ENCODE peak calls at places on chromosomes 3 and 15, in nine cellular contexts. One of them, this sample, is unnamed.

GRCh38 chr3:115301364-115301860 is 154.3 kb upstream of the ZBTB20 start:
- DNase-seq in epithelial cell of esophagus: peak; percentile 8
- DNase-seq in endothelial cell of umbilical vein: no peak
- DNase-seq in AG09309: no peak
- DNase-seq in heart right ventricle: no peak
- DNase-seq in HFF-Myc: no peak
- DNase-seq in sigmoid colon: no peak
- DNase-seq in upper lobe of left lung: no peak
- DNase-seq in cardiac fibroblast: no peak
- DNase-seq in this sample: no peak

GRCh38 chr3:71495708-71496472 is 87.6 kb downstream of the FOXP1 start:
- DNase-seq in upper lobe of left lung: no peak
- DNase-seq in sigmoid colon: no peak
- DNase-seq in heart right ventricle: no peak
- DNase-seq in AG09309: peak; percentile 83
- DNase-seq in epithelial cell of esophagus: peak; percentile 94
- DNase-seq in cardiac fibroblast: peak; percentile 61
- DNase-seq in endothelial cell of umbilical vein: no peak
- DNase-seq in HFF-Myc: no peak
- DNase-seq in this sample: no peak

GRCh38 chr15:68271854-68272471 is 5.6 kb upstream of the FEM1B start:
- DNase-seq in AG09309: no peak
- DNase-seq in sigmoid colon: no peak
- DNase-seq in heart right ventricle: peak; percentile 17
- DNase-seq in HFF-Myc: no peak
- DNase-seq in epithelial cell of esophagus: peak; percentile 100
- DNase-seq in upper lobe of left lung: peak; percentile 32
- DNase-seq in cardiac fibroblast: peak; percentile 50
- DNase-seq in endothelial cell of umbilical vein: no peak
- DNase-seq in this sample: no peak

GRCh38 chr3:132641837-132642538 is 17.6 kb downstream of the ACAD11 start:
- DNase-seq in sigmoid colon: no peak
- DNase-seq in endothelial cell of umbilical vein: peak; percentile 72
- DNase-seq in upper lobe of left lung: no peak
- DNase-seq in cardiac fibroblast: peak; percentile 77
- DNase-seq in HFF-Myc: peak; percentile 42
- DNase-seq in epithelial cell of esophagus: peak; percentile 68
- DNase-seq in heart right ventricle: no peak
- DNase-seq in AG09309: no peak
- DNase-seq in this sample: no peak

GRCh38 chr15:48962662-48963523 is 826 bp downstream of the SHC4 start:
- DNase-seq in endothelial cell of umbilical vein: peak; percentile 39
- DNase-seq in HFF-Myc: no peak
- DNase-seq in epithelial cell of esophagus: peak; percentile 61
- DNase-seq in upper lobe of left lung: peak; percentile 86
- DNase-seq in cardiac fibroblast: peak; percentile 56
- DNase-seq in heart right ventricle: peak; percentile 31
- DNase-seq in AG09309: no peak
- DNase-seq in sigmoid colon: peak; percentile 70
- DNase-seq in this sample: no peak

GRCh38 chr3:132285620-132285945 is 31.6 kb upstream of the ACP3 start:
- DNase-seq in AG09309: no peak
- DNase-seq in HFF-Myc: no peak
- DNase-seq in endothelial cell of umbilical vein: no peak
- DNase-seq in epithelial cell of esophagus: no peak
- DNase-seq in upper lobe of left lung: no peak
- DNase-seq in heart right ventricle: no peak
- DNase-seq in sigmoid colon: no peak
- DNase-seq in cardiac fibroblast: peak; percentile 12
- DNase-seq in this sample: no peak

GRCh38 chr3:197595470-197596185 is 39.9 kb upstream of the BDH1 start:
- DNase-seq in epithelial cell of esophagus: no peak
- DNase-seq in AG09309: peak; percentile 46
- DNase-seq in sigmoid colon: no peak
- DNase-seq in heart right ventricle: no peak
- DNase-seq in endothelial cell of umbilical vein: no peak
- DNase-seq in upper lobe of left lung: no peak
- DNase-seq in cardiac fibroblast: no peak
- DNase-seq in HFF-Myc: no peak
- DNase-seq in this sample: no peak

GRCh38 chr3:85304360-85304964 is 345.7 kb downstream of the CADM2 start:
- DNase-seq in endothelial cell of umbilical vein: no peak
- DNase-seq in cardiac fibroblast: no peak
- DNase-seq in heart right ventricle: no peak
- DNase-seq in epithelial cell of esophagus: peak; percentile 20
- DNase-seq in AG09309: no peak
- DNase-seq in upper lobe of left lung: no peak
- DNase-seq in HFF-Myc: no peak
- DNase-seq in sigmoid colon: no peak
- DNase-seq in this sample: no peak

GRCh38 chr3:155404486-155404885 is 111.0 kb upstream of the STRIT1 start:
- DNase-seq in endothelial cell of umbilical vein: no peak
- DNase-seq in sigmoid colon: no peak
- DNase-seq in epithelial cell of esophagus: no peak
- DNase-seq in AG09309: no peak
- DNase-seq in heart right ventricle: no peak
- DNase-seq in cardiac fibroblast: no peak
- DNase-seq in HFF-Myc: no peak
- DNase-seq in upper lobe of left lung: no peak
- DNase-seq in this sample: no peak

GRCh38 chr3:125310623-125311076 is 64.5 kb downstream of the ZNF148 start:
- DNase-seq in upper lobe of left lung: no peak
- DNase-seq in endothelial cell of umbilical vein: no peak
- DNase-seq in heart right ventricle: no peak
- DNase-seq in AG09309: no peak
- DNase-seq in cardiac fibroblast: no peak
- DNase-seq in HFF-Myc: no peak
- DNase-seq in sigmoid colon: no peak
- DNase-seq in epithelial cell of esophagus: no peak
- DNase-seq in this sample: no peak

GRCh38 chr15:100601158-100601557 is 826 bp downstream of the LINS1 start:
- DNase-seq in upper lobe of left lung: no peak
- DNase-seq in HFF-Myc: no peak
- DNase-seq in epithelial cell of esophagus: peak; percentile 32
- DNase-seq in cardiac fibroblast: peak; percentile 31
- DNase-seq in AG09309: no peak
- DNase-seq in sigmoid colon: no peak
- DNase-seq in endothelial cell of umbilical vein: peak; percentile 57
- DNase-seq in heart right ventricle: no peak
- DNase-seq in this sample: no peak

GRCh38 chr15:66701422-66702034 is 508 bp upstream of the SMAD6 start:
- DNase-seq in sigmoid colon: peak; percentile 73
- DNase-seq in endothelial cell of umbilical vein: no peak
- DNase-seq in HFF-Myc: no peak
- DNase-seq in AG09309: no peak
- DNase-seq in cardiac fibroblast: no peak
- DNase-seq in upper lobe of left lung: no peak
- DNase-seq in heart right ventricle: peak; percentile 64
- DNase-seq in epithelial cell of esophagus: peak; percentile 55
- DNase-seq in this sample: no peak

GRCh38 chr15:63503739-63504246 is 600 bp upstream of the USP3 start:
- DNase-seq in HFF-Myc: no peak
- DNase-seq in epithelial cell of esophagus: peak; percentile 94
- DNase-seq in AG09309: no peak
- DNase-seq in endothelial cell of umbilical vein: peak; percentile 85
- DNase-seq in upper lobe of left lung: no peak
- DNase-seq in sigmoid colon: peak; percentile 86
- DNase-seq in heart right ventricle: no peak
- DNase-seq in cardiac fibroblast: peak; percentile 90
- DNase-seq in this sample: no peak

GRCh38 chr15:101455291-101455916 is 34.1 kb downstream of the PCSK6 start:
- DNase-seq in cardiac fibroblast: no peak
- DNase-seq in epithelial cell of esophagus: no peak
- DNase-seq in endothelial cell of umbilical vein: no peak
- DNase-seq in AG09309: no peak
- DNase-seq in sigmoid colon: no peak
- DNase-seq in upper lobe of left lung: no peak
- DNase-seq in HFF-Myc: no peak
- DNase-seq in heart right ventricle: no peak
- DNase-seq in this sample: no peak

GRCh38 chr3:41881233-41881821 is 80.6 kb downstream of the ULK4 start:
- DNase-seq in endothelial cell of umbilical vein: peak; percentile 60
- DNase-seq in upper lobe of left lung: no peak
- DNase-seq in epithelial cell of esophagus: peak; percentile 49
- DNase-seq in heart right ventricle: no peak
- DNase-seq in HFF-Myc: peak; percentile 21
- DNase-seq in AG09309: no peak
- DNase-seq in sigmoid colon: no peak
- DNase-seq in cardiac fibroblast: peak; percentile 63
- DNase-seq in this sample: no peak

GRCh38 chr15:89893027-89893426 is 767 bp downstream of the AP3S2 start:
- DNase-seq in endothelial cell of umbilical vein: no peak
- DNase-seq in sigmoid colon: no peak
- DNase-seq in upper lobe of left lung: no peak
- DNase-seq in epithelial cell of esophagus: peak; percentile 19
- DNase-seq in AG09309: no peak
- DNase-seq in HFF-Myc: no peak
- DNase-seq in cardiac fibroblast: peak; percentile 56
- DNase-seq in heart right ventricle: no peak
- DNase-seq in this sample: no peak

GRCh38 chr15:89893696-89894450 is at the start of gene AP3S2:
- DNase-seq in epithelial cell of esophagus: peak; percentile 96
- DNase-seq in HFF-Myc: peak; percentile 83
- DNase-seq in heart right ventricle: peak; percentile 88
- DNase-seq in endothelial cell of umbilical vein: peak; percentile 92
- DNase-seq in AG09309: peak; percentile 71
- DNase-seq in cardiac fibroblast: peak; percentile 95
- DNase-seq in upper lobe of left lung: peak; percentile 94
- DNase-seq in sigmoid colon: peak; percentile 96
- DNase-seq in this sample: peak; percentile 87

GRCh38 chr15:89883518-89883917 is 10.3 kb downstream of the AP3S2 start:
- DNase-seq in sigmoid colon: no peak
- DNase-seq in endothelial cell of umbilical vein: no peak
- DNase-seq in upper lobe of left lung: no peak
- DNase-seq in epithelial cell of esophagus: no peak
- DNase-seq in HFF-Myc: no peak
- DNase-seq in AG09309: no peak
- DNase-seq in cardiac fibroblast: no peak
- DNase-seq in heart right ventricle: no peak
- DNase-seq in this sample: no peak

GRCh38 chr15:89885611-89886010 is 8.2 kb downstream of the AP3S2 start:
- DNase-seq in sigmoid colon: no peak
- DNase-seq in heart right ventricle: no peak
- DNase-seq in epithelial cell of esophagus: no peak
- DNase-seq in HFF-Myc: no peak
- DNase-seq in upper lobe of left lung: no peak
- DNase-seq in endothelial cell of umbilical vein: no peak
- DNase-seq in cardiac fibroblast: no peak
- DNase-seq in AG09309: no peak
- DNase-seq in this sample: no peak

GRCh38 chr15:89888214-89888804 is 5.5 kb downstream of the AP3S2 start:
- DNase-seq in heart right ventricle: no peak
- DNase-seq in HFF-Myc: peak; percentile 83
- DNase-seq in upper lobe of left lung: no peak
- DNase-seq in AG09309: peak; percentile 71
- DNase-seq in epithelial cell of esophagus: peak; percentile 46
- DNase-seq in cardiac fibroblast: peak; percentile 80
- DNase-seq in endothelial cell of umbilical vein: peak; percentile 56
- DNase-seq in sigmoid colon: no peak
- DNase-seq in this sample: peak; percentile 25
- TF ChIP-seq CTCF in heart right ventricle: no peak
- TF ChIP-seq CTCF in HFF-Myc: peak; percentile 55
- TF ChIP-seq CTCF in upper lobe of left lung: no peak
- TF ChIP-seq CTCF in AG09309: peak; percentile 67
- TF ChIP-seq CTCF in epithelial cell of esophagus: peak; percentile 53
- TF ChIP-seq CTCF in cardiac fibroblast: peak; percentile 56
- TF ChIP-seq CTCF in endothelial cell of umbilical vein: peak; percentile 55
- TF ChIP-seq CTCF in sigmoid colon: no peak
- TF ChIP-seq CTCF in this sample: peak; percentile 64

GRCh38 chr15:42065478-42065877 is 28.9 kb downstream of the PLA2G4D start:
- DNase-seq in epithelial cell of esophagus: no peak
- DNase-seq in sigmoid colon: no peak
- DNase-seq in endothelial cell of umbilical vein: no peak
- DNase-seq in AG09309: no peak
- DNase-seq in upper lobe of left lung: no peak
- DNase-seq in heart right ventricle: no peak
- DNase-seq in HFF-Myc: no peak
- DNase-seq in cardiac fibroblast: no peak
- DNase-seq in this sample: no peak
- H3K4me3 ChIP-seq in epithelial cell of esophagus: no peak overlapping the region
- H3K4me3 ChIP-seq in sigmoid colon: no peak overlapping the region
- H3K4me3 ChIP-seq in endothelial cell of umbilical vein: no peak overlapping the region
- H3K4me3 ChIP-seq in AG09309: no peak overlapping the region
- H3K4me3 ChIP-seq in upper lobe of left lung: no peak overlapping the region
- H3K4me3 ChIP-seq in heart right ventricle: no peak overlapping the region
- H3K4me3 ChIP-seq in HFF-Myc: no peak overlapping the region
- H3K4me3 ChIP-seq in cardiac fibroblast: no peak overlapping the region
- H3K4me3 ChIP-seq in this sample: no peak overlapping the region

DNA sequence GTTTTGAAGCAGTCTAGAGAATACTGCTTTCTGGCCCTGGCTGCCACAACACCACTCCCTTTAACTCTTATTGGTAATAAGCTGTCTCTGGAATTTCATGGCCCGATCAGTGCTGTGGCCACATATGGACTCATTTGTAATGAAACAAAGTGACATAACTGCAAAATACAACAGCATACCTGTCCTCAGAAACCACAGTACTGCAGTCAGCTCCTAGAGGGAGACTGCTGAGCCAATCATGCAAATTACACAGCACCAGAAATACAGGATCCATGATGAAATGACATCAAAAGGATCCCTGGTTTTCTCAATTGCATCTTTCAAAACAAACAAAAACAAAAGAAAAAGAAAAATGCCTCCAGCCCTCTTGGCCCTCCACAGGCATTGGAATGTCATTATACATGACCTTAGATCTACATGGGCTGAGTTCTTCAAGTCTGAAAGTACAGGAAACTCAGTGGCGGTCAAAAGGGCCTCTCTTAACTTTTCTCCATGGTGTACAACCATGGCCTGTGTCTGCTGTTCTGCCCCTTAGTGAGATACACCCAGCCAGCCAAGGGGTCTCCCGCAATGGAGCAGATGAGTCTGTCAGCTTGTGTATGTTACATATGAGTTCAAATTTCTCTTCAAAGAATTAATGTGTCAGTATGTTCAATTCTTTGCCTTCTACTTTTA is 24.9 kb upstream of the KBTBD12 start:
- DNase-seq in cardiac fibroblast: no peak
- DNase-seq in HFF-Myc: no peak
- DNase-seq in upper lobe of left lung: no peak
- DNase-seq in endothelial cell of umbilical vein: no peak
- DNase-seq in heart right ventricle: no peak
- DNase-seq in AG09309: no peak
- DNase-seq in epithelial cell of esophagus: peak; percentile 33
- DNase-seq in sigmoid colon: no peak
- DNase-seq in this sample: no peak
- TF ChIP-seq CTCF in cardiac fibroblast: peak; percentile 1
- TF ChIP-seq CTCF in HFF-Myc: peak; percentile 5
- TF ChIP-seq CTCF in upper lobe of left lung: no peak
- TF ChIP-seq CTCF in endothelial cell of umbilical vein: no peak
- TF ChIP-seq CTCF in heart right ventricle: no peak
- TF ChIP-seq CTCF in AG09309: no peak
- TF ChIP-seq CTCF in epithelial cell of esophagus: no peak
- TF ChIP-seq CTCF in sigmoid colon: no peak
- TF ChIP-seq CTCF in this sample: no peak

DNA sequence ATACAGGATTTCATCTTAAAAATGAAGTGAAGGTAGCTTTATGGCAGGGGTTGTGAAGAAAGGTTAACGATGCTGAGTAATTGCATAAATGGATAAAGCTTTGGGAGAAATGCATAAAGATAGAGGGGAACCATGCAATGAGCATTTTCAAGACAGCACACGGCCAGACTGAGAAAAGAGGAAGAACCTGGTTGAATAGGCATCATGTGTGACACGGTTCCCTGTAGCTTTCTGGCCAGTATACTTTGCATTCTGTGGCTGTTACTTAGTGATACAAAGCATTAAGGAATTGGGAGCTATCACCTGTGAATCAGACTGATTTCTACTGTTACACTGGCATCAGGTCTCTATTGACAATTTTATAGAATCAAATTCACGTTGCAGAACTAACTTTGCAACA is 33.3 kb downstream of the NR2C2 start:
- DNase-seq in AG09309: no peak
- DNase-seq in heart right ventricle: no peak
- DNase-seq in cardiac fibroblast: no peak
- DNase-seq in epithelial cell of esophagus: no peak
- DNase-seq in endothelial cell of umbilical vein: no peak
- DNase-seq in HFF-Myc: no peak
- DNase-seq in sigmoid colon: no peak
- DNase-seq in upper lobe of left lung: no peak
- DNase-seq in this sample: no peak
- H3K4me3 ChIP-seq in AG09309: no peak overlapping the region
- H3K4me3 ChIP-seq in heart right ventricle: no peak overlapping the region
- H3K4me3 ChIP-seq in cardiac fibroblast: no peak overlapping the region
- H3K4me3 ChIP-seq in epithelial cell of esophagus: no peak overlapping the region
- H3K4me3 ChIP-seq in endothelial cell of umbilical vein: no peak overlapping the region
- H3K4me3 ChIP-seq in HFF-Myc: no peak overlapping the region
- H3K4me3 ChIP-seq in sigmoid colon: no peak overlapping the region
- H3K4me3 ChIP-seq in upper lobe of left lung: no peak overlapping the region
- H3K4me3 ChIP-seq in this sample: no peak overlapping the region